ENCODE peak calls at places on chromosomes 7 and 10, in five cellular contexts. One of them, this sample, is unnamed.

GRCh38 chr10:27661511-27662286 is 83.9 kb downstream of the MKX start:
- DNase-seq in colonic mucosa: no peak
- DNase-seq in NCI-H187: no peak
- DNase-seq in EL: peak; percentile 81
- DNase-seq in ELF-1: no peak
- DNase-seq in this sample: peak; percentile 25

GRCh38 chr10:71079761-71080380 is 132.5 kb upstream of the UNC5B start:
- DNase-seq in ELF-1: peak; percentile 0
- DNase-seq in NCI-H187: no peak
- DNase-seq in EL: no peak
- DNase-seq in colonic mucosa: peak; percentile 8
- DNase-seq in this sample: no peak

GRCh38 chr10:101576229-101576863 is 11.7 kb downstream of the POLL start:
- DNase-seq in colonic mucosa: no peak
- DNase-seq in NCI-H187: no peak
- DNase-seq in EL: no peak
- DNase-seq in ELF-1: no peak
- DNase-seq in this sample: no peak

GRCh38 chr7:45922810-45923209 is 1.7 kb upstream of the IGFBP3 start:
- DNase-seq in colonic mucosa: no peak
- DNase-seq in ELF-1: no peak
- DNase-seq in EL: peak; percentile 15
- DNase-seq in NCI-H187: no peak
- DNase-seq in this sample: no peak

GRCh38 chr7:82665966-82666507 is 222.5 kb upstream of the CACNA2D1 start:
- DNase-seq in NCI-H187: no peak
- DNase-seq in EL: no peak
- DNase-seq in colonic mucosa: no peak
- DNase-seq in ELF-1: no peak
- DNase-seq in this sample: no peak

GRCh38 chr10:122044713-122045112 is 55.8 kb downstream of the TACC2 start:
- DNase-seq in EL: no peak
- DNase-seq in ELF-1: peak; percentile 25
- DNase-seq in colonic mucosa: peak; percentile 59
- DNase-seq in NCI-H187: no peak
- DNase-seq in this sample: no peak

GRCh38 chr7:7628476-7628875 is 12.1 kb upstream of the UMAD1 start:
- DNase-seq in colonic mucosa: no peak
- DNase-seq in EL: no peak
- DNase-seq in ELF-1: no peak
- DNase-seq in NCI-H187: no peak
- DNase-seq in this sample: no peak

GRCh38 chr10:120103957-120104560 is 211.5 kb downstream of the SEC23IP start:
- DNase-seq in EL: no peak
- DNase-seq in colonic mucosa: no peak
- DNase-seq in NCI-H187: no peak
- DNase-seq in ELF-1: no peak
- DNase-seq in this sample: no peak

GRCh38 chr7:155449008-155449879 is 8.7 kb upstream of the EN2 start:
- DNase-seq in NCI-H187: no peak
- DNase-seq in colonic mucosa: no peak
- DNase-seq in EL: no peak
- DNase-seq in ELF-1: peak; percentile 49
- DNase-seq in this sample: no peak

GRCh38 chr7:111535142-111535541 is 27.1 kb downstream of the IMMP2L start:
- DNase-seq in NCI-H187: no peak
- DNase-seq in ELF-1: no peak
- DNase-seq in EL: no peak
- DNase-seq in colonic mucosa: no peak
- DNase-seq in this sample: no peak

GRCh38 chr7:24123061-24123460 is 160.9 kb upstream of the NPY start:
- DNase-seq in ELF-1: no peak
- DNase-seq in EL: no peak
- DNase-seq in colonic mucosa: no peak
- DNase-seq in NCI-H187: no peak
- DNase-seq in this sample: no peak

GRCh38 chr10:81179324-81179723 is 641.6 kb downstream of the SH2D4B start:
- DNase-seq in ELF-1: no peak
- DNase-seq in NCI-H187: no peak
- DNase-seq in EL: no peak
- DNase-seq in colonic mucosa: no peak
- DNase-seq in this sample: no peak

GRCh38 chr10:70317272-70317942 is 33.6 kb upstream of the NPFFR1 start:
- DNase-seq in EL: no peak
- DNase-seq in NCI-H187: no peak
- DNase-seq in colonic mucosa: no peak
- DNase-seq in ELF-1: no peak
- DNase-seq in this sample: no peak

GRCh38 chr7:46352335-46352954 is 431.4 kb upstream of the IGFBP3 start:
- DNase-seq in NCI-H187: no peak
- DNase-seq in EL: peak; percentile 72
- DNase-seq in colonic mucosa: no peak
- DNase-seq in ELF-1: peak; percentile 76
- DNase-seq in this sample: peak; percentile 70

GRCh38 chr7:72317335-72317734 is 94.8 kb downstream of the CALN1 start:
- DNase-seq in colonic mucosa: no peak
- DNase-seq in EL: no peak
- DNase-seq in ELF-1: no peak
- DNase-seq in NCI-H187: no peak
- DNase-seq in this sample: no peak

GRCh38 chr7:12783421-12783820 is 96.0 kb downstream of the ARL4A start:
- DNase-seq in ELF-1: no peak
- DNase-seq in colonic mucosa: no peak
- DNase-seq in EL: no peak
- DNase-seq in NCI-H187: no peak
- DNase-seq in this sample: no peak

GRCh38 chr7:12581897-12582296 is 11.4 kb downstream of the SCIN start:
- DNase-seq in EL: peak; percentile 19
- DNase-seq in ELF-1: no peak
- DNase-seq in NCI-H187: no peak
- DNase-seq in colonic mucosa: no peak
- DNase-seq in this sample: peak; percentile 71

GRCh38 chr7:134458341-134458805 is 527 bp downstream of the AKR1B1 start:
- DNase-seq in colonic mucosa: peak; percentile 50
- DNase-seq in EL: peak; percentile 64
- DNase-seq in NCI-H187: peak; percentile 7
- DNase-seq in ELF-1: peak; percentile 76
- DNase-seq in this sample: peak; percentile 35

GRCh38 chr7:121023189-121023588 is 34.7 kb downstream of the CPED1 start:
- DNase-seq in colonic mucosa: no peak
- DNase-seq in EL: no peak
- DNase-seq in NCI-H187: no peak
- DNase-seq in ELF-1: no peak
- DNase-seq in this sample: no peak